ENCODE peak calls at places on chromosomes 4 and X, in eight cellular contexts. W is GM12864, C is uterus, N is endodermal cell, U is hepatocyte, O is heart right ventricle, L is GM23338, Y is RWPE1. B is an unnamed sample.

GRCh38 chrX:10648608-10649007 is 28.2 kb upstream of the MID1 start:
- DNase-seq in W (no peak), C (no peak), N (no peak), U (peak), O (no peak), L (no peak), Y (no peak), B (no peak)

GRCh38 chr4:80989921-80990544 is 40.5 kb upstream of the BMP3 start:
- DNase-seq in W (peak), C (no peak), N (peak), U (peak), O (no peak), L (peak), Y (peak), B (no peak)

GRCh38 chr4:133270021-133270570 is 121.0 kb downstream of the PCDH10 start:
- DNase-seq in W (no peak), C (no peak), N (peak), U (peak), O (no peak), L (no peak), Y (no peak), B (no peak)

GRCh38 chr4:110106946-110107325 is 91.5 kb downstream of the ELOVL6 start:
- DNase-seq in W (no peak), C (no peak), N (no peak), U (peak), O (no peak), L (peak), Y (peak), B (no peak)

GRCh38 chr4:184166736-184167135 is 50.9 kb downstream of the ENPP6 start:
- DNase-seq in W (no peak), C (no peak), N (peak), U (no peak), O (no peak), L (peak), Y (no peak), B (no peak)

GRCh38 chr4:112550728-112551127 is 34.7 kb upstream of the NEUROG2 start:
- DNase-seq in W (no peak), C (no peak), N (no peak), U (no peak), O (no peak), L (no peak), Y (no peak), B (no peak)

GRCh38 chr4:124079174-124079780 is 633.3 kb downstream of the ANKRD50 start:
- DNase-seq in W (no peak), C (no peak), N (no peak), U (no peak), O (no peak), L (no peak), Y (no peak), B (no peak)

GRCh38 chr4:7210818-7211217 is 18.5 kb downstream of the SORCS2 start:
- DNase-seq in W (no peak), C (peak), N (no peak), U (no peak), O (no peak), L (no peak), Y (peak), B (no peak)

GRCh38 chr4:132417220-132417619 is 731.9 kb upstream of the PCDH10 start:
- DNase-seq in W (no peak), C (no peak), N (no peak), U (no peak), O (no peak), L (peak), Y (no peak), B (no peak)

GRCh38 chrX:105662248-105662647 is 160.1 kb upstream of the NRK start:
- DNase-seq in W (no peak), C (no peak), N (no peak), U (no peak), O (no peak), L (no peak), Y (no peak), B (no peak)

GRCh38 chr4:7103031-7103598 is 35.3 kb upstream of the GRPEL1 start:
- DNase-seq in W (peak), C (peak), N (peak), U (peak), O (peak), L (peak), Y (peak), B (peak)

GRCh38 chr4:161869511-161869910 is 294.3 kb downstream of the FSTL5 start:
- DNase-seq in W (no peak), C (no peak), N (no peak), U (no peak), O (no peak), L (no peak), Y (no peak), B (no peak)

GRCh38 chr4:177052211-177052725 is 257.4 kb upstream of the NEIL3 start:
- DNase-seq in W (no peak), C (no peak), N (no peak), U (no peak), O (no peak), L (no peak), Y (no peak), B (no peak)

GRCh38 chr4:177047851-177048174 is 255.1 kb upstream of the VEGFC start:
- DNase-seq in W (no peak), C (no peak), N (no peak), U (no peak), O (no peak), L (no peak), Y (no peak), B (no peak)

GRCh38 chr4:177047070-177047850 is 254.5 kb upstream of the VEGFC start:
- DNase-seq in W (peak), C (peak), N (peak), U (peak), O (peak), L (peak), Y (peak), B (peak)

GRCh38 chr4:177057191-177057590 is 252.5 kb upstream of the NEIL3 start:
- DNase-seq in W (no peak), C (no peak), N (no peak), U (no peak), O (no peak), L (no peak), Y (no peak), B (no peak)

GRCh38 chr4:177051473-177052060 is 258.1 kb upstream of the NEIL3 start:
- DNase-seq in W (peak), C (no peak), N (peak), U (peak), O (no peak), L (peak), Y (no peak), B (no peak)
- TF ChIP-seq CTCF in W (peak), C (no peak), N (peak), U (peak), O (peak), L (peak), Y (peak), B (peak)

GRCh38 chrX:45784590-45784989 is 583.9 kb upstream of the DIPK2B start:
- DNase-seq in W (no peak), C (no peak), N (no peak), U (no peak), O (no peak), L (no peak), Y (no peak), B (no peak)

GRCh38 chrX:45783002-45783401 is 582.3 kb upstream of the DIPK2B start:
- DNase-seq in W (no peak), C (no peak), N (no peak), U (no peak), O (no peak), L (no peak), Y (no peak), B (no peak)

GRCh38 chrX:45778621-45779020 is 577.9 kb upstream of the DIPK2B start:
- DNase-seq in W (no peak), C (no peak), N (no peak), U (no peak), O (no peak), L (no peak), Y (no peak), B (no peak)

DNA sequence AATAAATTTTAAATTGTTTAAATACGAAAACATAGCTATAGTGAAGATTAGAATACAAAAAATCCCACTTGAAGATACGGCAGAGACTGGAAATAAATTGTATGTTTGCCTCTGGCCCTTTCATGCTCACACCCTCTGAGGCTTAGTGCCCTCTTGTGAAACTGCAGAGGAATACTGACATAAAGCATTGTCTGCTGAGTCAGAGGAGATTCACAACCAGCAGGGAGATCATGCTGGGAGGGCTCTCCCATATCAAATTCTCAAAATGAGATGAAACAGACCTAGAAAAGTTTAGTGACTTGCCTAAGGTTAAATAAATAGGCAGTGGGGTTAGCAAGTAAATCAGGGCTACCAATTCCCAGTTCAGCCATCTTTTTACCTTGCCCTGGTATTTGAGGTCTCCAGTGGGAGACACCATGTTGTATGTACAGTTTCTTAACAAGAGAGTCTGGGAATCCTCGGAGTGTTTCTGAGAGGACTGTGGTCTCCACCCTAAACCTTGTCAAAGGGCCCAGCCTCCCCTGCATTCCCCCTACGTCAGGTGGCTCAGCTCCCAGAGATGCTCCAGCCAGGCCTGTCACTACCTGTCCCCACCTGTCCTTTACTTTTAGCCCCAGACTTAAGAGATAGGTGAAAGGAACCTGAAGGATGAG is 581.4 kb upstream of the DIPK2B start:
- DNase-seq in W (no peak), C (no peak), N (no peak), U (peak), O (no peak), L (peak), Y (no peak), B (no peak)
- TF ChIP-seq CTCF in W (no peak), C (peak), N (peak), U (peak), O (peak), L (peak), Y (no peak), B (no peak)

GRCh38 chr4:169567916-169568315 is 44.5 kb downstream of the NEK1 start:
- DNase-seq in W (no peak), C (no peak), N (no peak), U (no peak), O (no peak), L (no peak), Y (no peak), B (no peak)

GRCh38 chr4:169571435-169571834 is 40.9 kb downstream of the NEK1 start:
- DNase-seq in W (no peak), C (no peak), N (no peak), U (no peak), O (no peak), L (no peak), Y (peak), B (no peak)

DNA sequence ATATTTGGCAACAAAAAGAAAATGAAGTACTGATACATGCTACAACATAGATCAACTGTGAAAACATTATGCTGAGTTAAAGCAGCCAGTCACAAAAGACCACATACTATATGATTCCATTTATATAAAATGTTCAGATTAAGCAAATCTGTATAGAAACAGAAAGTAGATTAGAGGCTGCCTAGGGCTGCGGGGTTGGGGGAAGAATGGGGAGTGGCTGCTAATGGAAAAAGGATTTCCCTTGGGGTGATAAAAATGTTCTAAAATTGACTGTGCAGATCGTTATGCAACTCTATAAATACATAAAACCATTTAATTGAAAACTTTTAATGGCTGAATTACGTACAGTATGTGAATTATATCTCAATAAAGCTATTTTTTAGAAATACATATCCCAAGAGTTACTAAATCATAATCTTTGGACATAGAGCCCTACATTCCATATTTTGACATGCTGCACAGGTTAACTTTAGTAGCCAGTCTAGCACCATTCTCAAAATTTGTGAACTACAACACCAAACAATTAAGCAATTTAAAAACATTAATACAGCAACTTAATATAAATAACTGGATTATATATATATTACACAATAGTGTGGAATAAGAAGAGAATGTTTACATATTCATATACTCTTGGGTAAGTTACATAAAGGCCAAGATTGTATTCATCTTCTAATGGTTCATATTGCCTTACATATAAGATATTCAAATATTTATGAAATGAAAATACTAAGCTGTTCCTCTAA is 46.6 kb downstream of the NEK1 start:
- DNase-seq in W (no peak), C (no peak), N (no peak), U (no peak), O (no peak), L (no peak), Y (no peak), B (no peak)
- TF ChIP-seq CTCF in W (no peak), C (no peak), N (no peak), U (no peak), O (no peak), L (no peak), Y (no peak), B (no peak)

GRCh38 chrX:12719837-12720236 is 71.4 kb upstream of the PRPS2 start:
- DNase-seq in W (no peak), C (no peak), N (no peak), U (no peak), O (no peak), L (no peak), Y (no peak), B (no peak)
- TF ChIP-seq CTCF in W (no peak), C (no peak), N (no peak), U (no peak), O (no peak), L (no peak), Y (no peak), B (no peak)

DNA sequence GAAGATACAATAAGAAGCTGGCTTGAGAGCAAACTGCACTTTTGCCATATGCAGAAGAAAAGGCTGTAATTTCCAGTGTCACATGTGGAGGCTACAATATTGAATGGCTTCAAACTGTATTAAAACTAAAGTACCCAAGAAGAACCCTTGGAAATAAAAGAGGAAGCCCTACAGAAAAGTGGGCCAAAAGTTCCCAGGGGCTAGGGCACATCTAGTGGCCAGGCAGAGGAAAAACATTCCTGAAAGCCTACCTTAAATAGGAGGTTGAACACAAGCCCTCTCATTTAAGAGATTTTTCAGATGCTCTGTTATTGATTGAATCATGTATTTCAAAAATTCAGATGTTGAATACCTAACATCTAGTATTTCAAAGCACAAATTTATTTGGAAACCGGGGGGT is 40.6 kb upstream of the PRDX4 start:
- DNase-seq in W (no peak), C (no peak), N (no peak), U (no peak), O (no peak), L (peak), Y (no peak), B (no peak)
- TF ChIP-seq CTCF in W (peak), C (no peak), N (peak), U (no peak), O (no peak), L (peak), Y (no peak), B (no peak)

DNA sequence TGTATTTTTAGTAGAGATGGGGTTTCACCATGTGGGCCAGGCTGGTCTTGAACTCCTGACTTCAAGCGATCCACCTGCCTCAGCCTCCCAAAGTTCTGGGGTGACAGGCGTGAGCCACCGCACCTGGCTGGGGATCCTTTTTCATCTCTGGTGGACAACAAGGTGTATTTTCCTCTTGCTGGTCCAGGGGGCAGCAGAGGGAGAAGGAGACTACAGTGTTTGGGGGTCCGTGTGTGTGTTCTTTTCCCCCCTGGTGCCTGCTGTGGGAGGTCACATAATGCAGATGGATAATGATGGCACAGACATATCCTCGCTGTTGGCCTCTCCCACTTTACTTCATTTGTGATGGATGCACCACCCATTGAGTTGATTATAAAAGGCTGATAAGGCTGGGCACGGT is 39.0 kb upstream of the CD99 start:
- DNase-seq in W (no peak), C (no peak), N (peak), U (no peak), O (no peak), L (peak), Y (no peak), B (no peak)
- TF ChIP-seq CTCF in W (peak), C (no peak), N (peak), U (no peak), O (peak), L (peak), Y (no peak), B (no peak)

GRCh38 chr4:24611575-24611974 is 27.2 kb upstream of the DHX15 start:
- DNase-seq in W (no peak), C (no peak), N (no peak), U (no peak), O (no peak), L (no peak), Y (no peak), B (no peak)
- TF ChIP-seq CTCF in W (no peak), C (no peak), N (no peak), U (no peak), O (no peak), L (no peak), Y (no peak), B (no peak)

DNA sequence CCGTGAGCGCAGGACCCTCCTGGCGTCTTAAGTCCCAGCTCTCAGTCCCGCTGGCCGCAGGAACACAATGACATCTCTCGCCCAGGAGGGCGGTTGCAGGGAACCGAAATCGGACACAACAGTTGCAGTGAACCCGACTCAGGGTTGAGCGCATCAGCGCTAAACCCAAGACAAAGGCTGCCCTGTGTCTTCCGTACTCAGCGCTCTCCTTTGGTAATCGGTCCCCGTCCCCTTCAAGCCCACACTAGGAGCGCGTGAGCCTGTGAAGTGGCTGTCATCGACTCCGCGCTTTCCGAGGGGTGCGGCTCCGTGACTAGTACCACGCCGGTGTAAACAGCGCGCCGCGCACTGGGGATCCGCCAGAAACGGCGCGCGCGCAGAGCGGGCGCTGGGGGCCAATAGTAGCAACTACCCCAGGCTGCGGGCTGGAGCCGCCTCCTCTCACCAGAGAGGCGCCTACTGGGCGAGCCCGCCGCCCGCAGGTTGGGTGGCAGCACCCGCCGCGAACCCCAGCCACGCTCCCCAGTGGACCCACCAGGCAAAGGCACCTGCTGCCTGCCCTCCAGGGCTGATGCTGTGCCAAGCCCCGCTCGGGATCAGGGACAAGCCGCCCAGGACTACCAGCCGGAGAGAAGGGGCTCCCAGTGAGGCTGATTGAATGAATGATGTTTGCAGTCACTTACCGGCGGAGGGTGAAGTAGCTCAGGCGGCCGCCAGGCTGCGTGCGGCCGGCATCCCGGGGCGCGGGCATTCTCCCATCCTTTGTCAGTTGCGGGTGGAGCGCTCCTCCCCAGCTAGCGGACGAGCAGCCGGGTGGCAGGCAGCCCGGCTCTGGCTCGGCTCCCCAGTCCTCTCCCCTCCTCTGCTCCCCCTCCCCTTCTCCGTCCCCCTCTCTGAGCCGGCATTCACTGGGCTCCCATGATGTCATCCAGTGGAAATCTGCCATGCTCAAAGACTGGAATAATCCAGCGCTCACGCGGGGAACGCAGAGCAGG is 370.4 kb upstream of the SMIM31 start:
- DNase-seq in W (no peak), C (peak), N (peak), U (peak), O (peak), L (peak), Y (peak), B (peak)
- TF ChIP-seq CTCF in W (no peak), C (no peak), N (peak), U (peak), O (no peak), L (peak), Y (peak), B (no peak)

DNA sequence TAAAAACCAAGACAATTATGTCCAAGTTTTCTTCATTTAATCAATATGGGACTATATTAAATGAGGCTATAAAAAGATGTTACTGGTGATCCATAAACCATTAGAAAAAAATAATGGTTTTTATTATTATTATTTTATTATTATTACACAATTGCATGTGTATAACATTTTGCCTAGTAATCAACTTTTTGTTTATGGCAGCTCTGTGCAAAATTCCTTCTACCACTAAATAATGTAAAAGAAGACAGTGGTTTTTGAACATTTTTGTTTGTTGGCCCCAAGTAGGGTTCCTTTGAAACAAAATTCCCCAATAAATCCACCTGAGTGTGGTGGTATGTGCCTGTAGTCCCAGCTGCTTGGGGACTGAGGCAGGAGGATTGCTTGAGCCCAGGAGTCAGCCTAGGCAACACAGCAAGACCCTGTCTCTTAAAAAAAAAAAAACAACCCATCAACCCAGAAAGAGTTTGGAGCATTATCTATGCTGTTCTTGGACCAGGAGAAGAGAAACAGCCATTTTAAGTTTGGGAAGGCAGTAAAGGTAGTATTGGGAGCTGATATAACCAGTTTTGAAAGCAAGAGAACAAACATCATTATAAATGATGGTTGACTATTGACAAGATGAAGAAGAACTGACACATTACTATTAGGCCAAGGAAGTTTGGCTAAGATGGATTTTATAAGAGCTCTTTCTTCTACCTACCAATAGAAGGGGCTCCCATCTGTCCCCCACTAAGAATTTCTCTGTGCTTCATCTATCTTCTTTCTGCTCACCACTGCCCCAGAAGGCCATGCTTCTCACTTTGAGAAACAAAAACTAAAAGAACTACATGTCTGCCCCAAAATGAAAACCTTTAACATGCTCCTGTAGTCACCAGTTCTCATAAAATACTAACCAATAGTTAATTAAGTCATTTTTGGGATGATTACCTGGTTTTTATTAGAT is 2.2 kb downstream of the TMEM156 start:
- DNase-seq in W (no peak), C (no peak), N (no peak), U (no peak), O (no peak), L (no peak), Y (no peak), B (no peak)
- TF ChIP-seq CTCF in W (peak), C (no peak), N (no peak), U (no peak), O (no peak), L (no peak), Y (no peak), B (no peak)